ENCODE peak calls at places on chromosome 3, in nine cellular contexts. T is fibroblast of the aortic adventitia, Q is GM10248, E is transverse colon, J is endothelial cell, A is mammary epithelial cell, V is AG04450, U is chondrocyte, I is A673. X is an unnamed sample.
A peak's percentile ranks its signal among the peaks of the same experiment; 100 is the strongest.

GRCh38 chr3:88003115-88003755 is 55.6 kb downstream of the CGGBP1 start:
- DNase-seq in J (peak; percentile 50), T (peak; percentile 81), V (peak; percentile 8), I (peak; percentile 87), Q (peak; percentile 16), E (no peak), U (no peak), A (peak; percentile 29), X (no peak)

GRCh38 chr3:140552898-140553297 is 125.0 kb upstream of the TRIM42 start:
- DNase-seq in J (no peak), Q (no peak), E (no peak), A (peak; percentile 65), V (no peak), I (no peak), U (no peak), T (no peak), X (no peak)

GRCh38 chr3:170603770-170604510 is 18.1 kb upstream of the SLC7A14 start:
- DNase-seq in Q (no peak), V (no peak), I (peak; percentile 6), U (no peak), E (no peak), A (no peak), T (peak; percentile 40), J (no peak), X (no peak)

GRCh38 chr3:194761384-194761783 is 75.7 kb downstream of the FAM43A start:
- DNase-seq in T (no peak), E (no peak), U (no peak), I (no peak), A (peak; percentile 30), V (no peak), J (no peak), Q (no peak), X (no peak)

GRCh38 chr3:113055201-113055600 is 64.4 kb downstream of the GTPBP8 start:
- DNase-seq in Q (no peak), A (no peak), J (no peak), I (no peak), T (no peak), E (no peak), V (no peak), U (no peak), X (no peak)

GRCh38 chr3:72848703-72849081 is 447 bp upstream of the SHQ1 start:
- DNase-seq in J (no peak), E (no peak), A (no peak), I (no peak), V (no peak), Q (peak; percentile 47), U (no peak), T (peak; percentile 34), X (no peak)

GRCh38 chr3:8554725-8555621 is 53.4 kb downstream of the LMCD1 start:
- DNase-seq in E (no peak), U (no peak), J (no peak), I (peak; percentile 9), T (peak; percentile 88), A (no peak), V (peak; percentile 74), Q (no peak), X (no peak)

GRCh38 chr3:21273256-21273999 is 477.6 kb downstream of the ZNF385D start:
- DNase-seq in U (no peak), V (no peak), I (no peak), E (no peak), T (peak; percentile 86), Q (no peak), J (no peak), A (no peak), X (no peak)

GRCh38 chr3:188712257-188712924 is 459.4 kb upstream of the TPRG1 start:
- DNase-seq in J (no peak), U (no peak), A (peak; percentile 35), I (no peak), V (peak; percentile 55), T (peak; percentile 71), E (no peak), Q (no peak), X (no peak)

GRCh38 chr3:112814256-112814655 is 32.4 kb downstream of the CD200R1L start:
- DNase-seq in V (peak; percentile 60), U (no peak), T (peak; percentile 93), I (peak; percentile 33), E (no peak), Q (no peak), J (no peak), A (peak; percentile 46), X (no peak)

GRCh38 chr3:157123621-157124020 is 36.3 kb downstream of the CCNL1 start:
- DNase-seq in I (no peak), T (peak; percentile 63), V (no peak), Q (no peak), U (no peak), E (no peak), J (no peak), A (peak; percentile 79), X (no peak)

GRCh38 chr3:2655229-2655701 is 454.9 kb downstream of the IL5RA start:
- DNase-seq in Q (no peak), I (no peak), T (peak; percentile 42), U (no peak), E (no peak), J (no peak), V (no peak), A (no peak), X (no peak)

GRCh38 chr3:14376348-14377043 is 25.9 kb upstream of the SLC6A6 start:
- DNase-seq in I (no peak), U (no peak), T (no peak), E (no peak), J (no peak), V (no peak), A (no peak), Q (no peak), X (no peak)

DNA sequence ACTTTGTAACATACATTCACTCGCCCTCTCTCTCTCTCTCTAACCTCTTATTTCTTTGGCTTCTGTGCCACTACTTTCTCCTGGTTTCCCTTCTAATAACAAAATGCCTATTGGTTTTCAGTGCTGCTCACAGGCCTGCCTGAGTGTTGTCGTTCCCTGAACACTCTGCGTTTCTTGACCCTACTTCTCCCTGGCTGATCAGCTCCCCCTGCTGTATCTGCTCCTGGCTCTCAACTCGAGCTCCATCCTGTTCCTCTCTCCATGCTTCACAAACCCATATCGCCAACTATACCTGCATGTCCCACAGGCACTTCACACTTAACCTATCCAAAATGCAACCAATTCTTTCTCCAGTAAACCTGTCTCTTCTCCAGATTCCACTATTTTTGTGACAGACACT is 111.4 kb downstream of the OPA1 start:
- DNase-seq in Q (no peak), I (no peak), U (no peak), V (no peak), J (peak; percentile 12), A (no peak), T (no peak), E (no peak), X (no peak)
- TF ChIP-seq CTCF in Q (no peak), I (no peak), U (no peak), V (no peak), J (no peak), A (no peak), T (no peak), E (no peak), X (no peak)

GRCh38 chr3:11944052-11944673 is 60.0 kb upstream of the SYN2 start:
- DNase-seq in I (peak; percentile 50), V (no peak), Q (no peak), T (peak; percentile 13), A (peak; percentile 30), U (no peak), E (peak; percentile 11), J (peak; percentile 31), X (no peak)
- TF ChIP-seq CTCF in I (peak; percentile 74), V (peak; percentile 56), Q (no peak), T (peak; percentile 64), A (peak; percentile 74), U (peak; percentile 74), E (peak; percentile 58), J (peak; percentile 67), X (peak; percentile 27)

DNA sequence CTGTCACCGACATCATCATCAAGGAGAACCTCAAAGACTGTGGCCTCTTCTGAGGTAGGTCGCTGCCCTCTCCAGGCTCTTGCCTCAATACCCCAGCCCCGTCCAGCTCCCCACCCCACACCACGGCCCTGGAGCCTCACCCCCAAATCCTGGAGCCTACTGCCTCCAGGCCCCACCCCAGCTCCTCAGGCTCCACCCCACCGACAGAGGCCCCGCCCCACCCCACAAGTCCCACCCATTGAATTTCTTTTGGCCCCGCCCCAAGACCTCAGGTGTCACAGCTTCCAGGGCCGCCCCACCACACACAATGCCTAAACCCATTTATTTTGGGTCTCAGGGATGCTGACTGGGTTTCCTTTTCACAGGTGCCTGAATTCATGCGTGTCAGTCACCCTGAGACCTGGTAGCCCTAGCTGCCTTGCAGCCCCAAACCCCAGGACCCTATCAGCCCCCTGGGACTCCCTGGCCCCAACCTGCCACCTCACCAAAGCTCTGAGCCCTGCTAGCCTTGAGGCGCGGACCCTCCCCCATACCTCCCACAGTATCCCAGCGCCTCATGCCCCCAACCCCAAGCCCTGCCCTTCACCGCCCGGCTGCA is 3.6 kb downstream of the GNAT1 start:
- DNase-seq in J (no peak), T (no peak), V (no peak), U (no peak), E (no peak), Q (peak; percentile 69), I (no peak), A (no peak), X (no peak)
- TF ChIP-seq CTCF in J (peak; percentile 13), T (no peak), V (no peak), U (peak; percentile 3), E (no peak), Q (no peak), I (no peak), A (no peak), X (no peak)

GRCh38 chr3:56107157-56107556 is 361.1 kb downstream of the ERC2 start:
- DNase-seq in Q (no peak), I (no peak), A (no peak), J (no peak), V (no peak), U (no peak), E (no peak), T (no peak), X (no peak)

GRCh38 chr3:56110886-56111285 is 357.4 kb downstream of the ERC2 start:
- DNase-seq in U (no peak), T (no peak), I (no peak), A (no peak), V (no peak), Q (no peak), J (no peak), E (no peak), X (no peak)

GRCh38 chr3:56115698-56116097 is 352.6 kb downstream of the ERC2 start:
- DNase-seq in E (no peak), U (no peak), I (no peak), T (no peak), J (no peak), V (no peak), Q (no peak), A (no peak), X (no peak)

GRCh38 chr3:56115199-56115598 is 353.1 kb downstream of the ERC2 start:
- DNase-seq in Q (no peak), J (no peak), A (no peak), T (no peak), V (no peak), E (no peak), I (no peak), U (no peak), X (no peak)

DNA sequence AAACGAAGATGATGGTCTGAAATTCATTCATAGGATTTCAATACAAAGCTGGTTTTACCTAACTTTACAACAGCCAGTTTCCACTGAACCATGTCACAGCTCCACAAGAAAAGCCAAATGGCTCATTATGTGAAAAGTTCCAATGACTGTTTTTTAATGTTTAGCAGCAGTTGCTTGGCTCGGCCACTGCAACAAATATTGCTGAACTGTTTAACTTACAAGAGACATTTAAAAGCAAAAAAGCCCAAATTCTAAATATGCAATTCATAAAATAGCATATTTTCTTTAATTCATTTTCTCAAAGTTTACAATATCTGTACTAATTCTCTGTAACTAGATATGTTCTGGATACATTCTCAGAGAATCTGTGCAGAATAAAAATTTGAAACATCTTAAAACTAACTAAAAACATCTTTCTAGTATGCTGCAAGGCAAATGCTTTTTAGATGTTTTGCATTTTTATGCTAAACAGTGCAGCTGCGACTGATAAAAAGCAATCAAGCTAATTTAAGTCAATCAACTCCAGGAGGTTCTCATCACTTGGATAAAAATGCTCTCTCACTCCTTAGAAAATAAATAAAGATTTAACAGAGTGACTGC is 356.5 kb downstream of the ERC2 start:
- DNase-seq in V (no peak), J (no peak), I (no peak), E (no peak), U (no peak), Q (no peak), A (no peak), T (no peak), X (no peak)
- TF ChIP-seq CTCF in V (no peak), J (no peak), I (no peak), E (no peak), U (no peak), Q (no peak), A (no peak), T (no peak), X (no peak)

X was measured in spleen.